ENCODE peak calls at places on chromosomes 4 and X, in six cellular contexts. H is heart right ventricle, A is fibroblast of mammary gland, Q is mesothelial cell of epicardium, K is activated B cell treated with CpG ODN at 0.5 μM for 24 hours, B is progenitor cell of endocrine pancreas. Y is an unnamed sample.

GRCh38 chrX:123975180-123975579 is 13.7 kb downstream of the STAG2 start:
- DNase-seq in H (no peak), A (peak; percentile 56), B (no peak), Q (no peak), K (no peak), Y (no peak)

GRCh38 chr4:79638735-79639134 is 230.7 kb upstream of the GK2 start:
- DNase-seq in H (no peak), A (no peak), B (no peak), Q (no peak), K (no peak), Y (no peak)

GRCh38 chr4:119212964-119213606 is 572 bp downstream of the USP53 start:
- DNase-seq in A (peak; percentile 95), K (peak; percentile 67), B (peak; percentile 65), H (peak; percentile 86), Q (peak; percentile 73), Y (no peak)

GRCh38 chrX:71990518-71990917 is 79.9 kb downstream of the NHSL2 start:
- DNase-seq in B (no peak), H (no peak), K (no peak), A (peak; percentile 53), Q (no peak), Y (no peak)

GRCh38 chrX:68832101-68832416 is 3.2 kb downstream of the EFNB1 start:
- DNase-seq in K (no peak), H (no peak), A (peak; percentile 81), B (peak; percentile 8), Q (peak; percentile 51), Y (no peak)

GRCh38 chr4:122854444-122854843 is 27.8 kb downstream of the FGF2 start:
- DNase-seq in K (no peak), A (peak; percentile 44), B (no peak), H (peak; percentile 23), Q (no peak), Y (no peak)

GRCh38 chrX:108105473-108105872 is 13.9 kb downstream of the ATG4A start:
- DNase-seq in B (no peak), Q (no peak), H (no peak), A (no peak), K (no peak), Y (no peak)

GRCh38 chrX:96792047-96792446 is 91.7 kb upstream of the RPA4 start:
- DNase-seq in Q (no peak), H (no peak), B (no peak), K (no peak), A (no peak), Y (no peak)

GRCh38 chrX:108018659-108019381 is 26.0 kb upstream of the VSIG1 start:
- DNase-seq in Q (no peak), A (no peak), H (no peak), K (no peak), B (no peak), Y (no peak)

GRCh38 chr4:6582889-6583504 is 8.0 kb downstream of the MAN2B2 start:
- DNase-seq in H (no peak), B (no peak), A (peak; percentile 52), Q (no peak), K (no peak), Y (no peak)

GRCh38 chr4:2042207-2042946 is 16.8 kb upstream of the NAT8L start:
- DNase-seq in B (no peak), Q (no peak), K (peak; percentile 48), A (no peak), H (no peak), Y (no peak)

GRCh38 chr4:123315617-123316016 is 81.0 kb upstream of the SPRY1 start:
- DNase-seq in K (no peak), A (no peak), B (no peak), Q (no peak), H (no peak), Y (no peak)

GRCh38 chr4:145179201-145179860 is 1.1 kb downstream of the OTUD4 start:
- DNase-seq in K (peak; percentile 66), A (peak; percentile 54), B (peak; percentile 32), H (peak; percentile 69), Q (peak; percentile 49), Y (no peak)

DNA sequence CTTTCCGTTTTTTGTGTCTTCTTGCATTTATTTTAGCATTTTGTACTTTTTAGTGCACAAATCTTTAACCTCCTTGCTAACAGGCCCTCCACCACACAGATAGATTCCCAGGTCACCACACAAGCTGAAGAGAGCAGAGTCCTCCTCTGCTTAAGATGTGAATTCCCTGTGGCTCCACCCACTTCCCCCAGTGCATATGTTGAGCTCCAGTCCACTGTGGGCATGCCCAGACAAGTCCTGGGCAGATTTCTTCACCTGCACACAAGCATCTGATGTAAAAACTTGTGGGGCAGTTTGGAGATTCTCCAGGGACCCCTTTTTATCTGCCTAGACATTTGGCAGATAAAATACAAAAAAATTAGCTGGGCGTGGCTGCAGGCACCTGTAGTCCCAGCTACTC is 19.8 kb upstream of the PASD1 start:
- DNase-seq in H (no peak), B (no peak), K (no peak), A (peak; percentile 4), Q (no peak), Y (no peak)
- TF ChIP-seq CTCF in H (no peak), B (no peak), K (no peak), A (no peak), Q (no peak), Y (no peak)

GRCh38 chr4:184400375-184400870 is 73.9 kb downstream of the IRF2 start:
- DNase-seq in Q (no peak), A (peak; percentile 96), H (no peak), K (no peak), B (no peak), Y (no peak)
- TF ChIP-seq CTCF in Q (no peak), A (peak; percentile 47), H (no peak), K (no peak), B (no peak), Y (no peak)

DNA sequence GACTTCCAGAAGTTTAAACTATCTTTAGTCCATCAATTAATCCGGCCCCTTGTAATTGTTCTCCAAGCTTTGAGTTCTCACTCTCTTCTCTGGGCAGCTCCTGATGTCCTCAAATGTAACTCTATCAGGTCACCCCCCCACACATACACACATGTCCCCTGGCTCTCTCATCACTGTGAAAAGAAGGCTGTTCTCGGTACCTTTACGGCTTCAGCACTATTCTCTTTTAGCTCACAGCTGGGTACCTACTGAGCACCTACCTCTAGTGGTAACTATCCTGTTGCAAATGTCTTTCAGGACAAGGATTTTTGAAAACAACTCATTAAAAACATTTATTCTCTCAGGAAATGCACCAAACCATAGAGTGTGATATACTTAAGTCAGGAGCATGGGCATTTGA is 115.4 kb downstream of the IQCM start:
- DNase-seq in H (no peak), B (no peak), Q (no peak), A (no peak), K (no peak), Y (no peak)
- TF ChIP-seq CTCF in H (no peak), B (no peak), Q (no peak), A (no peak), K (no peak), Y (no peak)

GRCh38 chr4:141416219-141416618 is 195.5 kb downstream of the ZNF330 start:
- DNase-seq in Q (no peak), B (no peak), A (peak; percentile 62), K (no peak), H (no peak), Y (no peak)
- TF ChIP-seq CTCF in Q (no peak), B (no peak), A (no peak), K (no peak), H (no peak), Y (no peak)

GRCh38 chrX:116490091-116490490 is 27.3 kb upstream of the CT83 start:
- DNase-seq in H (no peak), B (no peak), Q (no peak), K (no peak), A (peak; percentile 8), Y (no peak)
- TF ChIP-seq CTCF in H (peak; percentile 12), B (peak; percentile 73), Q (peak; percentile 70), K (no peak), A (peak; percentile 39), Y (peak; percentile 13)

GRCh38 chr4:107719927-107720722 is at the start of gene PAPSS1:
- DNase-seq in B (peak; percentile 91), K (peak; percentile 92), H (peak; percentile 96), A (peak; percentile 95), Q (peak; percentile 97), Y (peak; percentile 55)
- TF ChIP-seq CTCF in B (no peak), K (no peak), H (no peak), A (no peak), Q (no peak), Y (no peak)

Y was measured in D721Med.